ENCODE peak calls at places on chromosome 20, in ten cellular contexts. C is GM12878; A is activated gamma-delta T cell treated with Interleukin-2 at 50 U/mL for 16 hours; D is GM20000; U is DND-41; P is LoVo; E is CD8-positive, alpha-beta memory T cell; B is glutamatergic neuron; X is caudate nucleus; L is fibroblast of gingiva. G is an unnamed sample.

GRCh38 chr20:652611-653109 is 340 bp downstream of the SRXN1 start:
- DNase-seq in C (no peak), A (no peak), D (no peak), U (no peak), P (peak; percentile 3), E (no peak), B (no peak), X (no peak), L (peak; percentile 45), G (no peak)

GRCh38 chr20:3811421-3812258 is 8.7 kb upstream of the AP5S1 start:
- DNase-seq in C (no peak), A (peak; percentile 96), D (no peak), U (peak; percentile 96), P (peak; percentile 98), E (peak; percentile 92), B (peak; percentile 54), X (peak; percentile 97), L (peak; percentile 99), G (peak; percentile 97)

GRCh38 chr20:50232651-50233324 is 42.2 kb downstream of the CEBPB start:
- DNase-seq in C (no peak), A (no peak), D (no peak), U (no peak), P (no peak), E (no peak), B (no peak), X (no peak), L (no peak), G (no peak)

GRCh38 chr20:63542696-63543095 is 4.9 kb downstream of the SRMS start:
- DNase-seq in C (no peak), A (no peak), D (peak; percentile 89), U (no peak), P (no peak), E (no peak), B (no peak), X (no peak), L (no peak), G (no peak)

GRCh38 chr20:36235892-36236785 is at the start of gene AAR2:
- DNase-seq in C (peak; percentile 23), A (peak; percentile 76), D (peak; percentile 77), U (peak; percentile 89), P (peak; percentile 84), E (peak; percentile 68), B (peak; percentile 84), X (peak; percentile 73), L (peak; percentile 80), G (peak; percentile 69)

GRCh38 chr20:57040924-57041323 is 225.5 kb downstream of the BMP7 start:
- DNase-seq in C (no peak), A (no peak), D (no peak), U (no peak), P (no peak), E (no peak), B (no peak), X (no peak), L (peak; percentile 75), G (no peak)

GRCh38 chr20:41862023-41862422 is 243.8 kb upstream of the CHD6 start:
- DNase-seq in C (no peak), A (no peak), D (no peak), U (no peak), P (no peak), E (no peak), B (no peak), X (no peak), L (no peak), G (no peak)

GRCh38 chr20:25296094-25297093 is 48.5 kb downstream of the PYGB start:
- DNase-seq in C (no peak), A (no peak), D (peak; percentile 60), U (peak; percentile 60), P (no peak), E (no peak), B (peak; percentile 52), X (peak; percentile 40), L (peak; percentile 54), G (no peak)

GRCh38 chr20:47710665-47711045 is 74.6 kb downstream of the SULF2 start:
- DNase-seq in C (no peak), A (no peak), D (no peak), U (no peak), P (no peak), E (no peak), B (no peak), X (no peak), L (no peak), G (no peak)

GRCh38 chr20:58099291-58099915 is 129.1 kb downstream of the ANKRD60 start:
- DNase-seq in C (no peak), A (no peak), D (no peak), U (no peak), P (no peak), E (no peak), B (no peak), X (no peak), L (no peak), G (no peak)

GRCh38 chr20:38554986-38555385 is 26.0 kb upstream of the ADIG start:
- DNase-seq in C (no peak), A (no peak), D (no peak), U (no peak), P (no peak), E (no peak), B (no peak), X (no peak), L (no peak), G (no peak)

GRCh38 chr20:7799872-7800271 is 140.4 kb downstream of the HAO1 start:
- DNase-seq in C (no peak), A (no peak), D (no peak), U (no peak), P (no peak), E (no peak), B (no peak), X (no peak), L (no peak), G (no peak)

GRCh38 chr20:56802805-56803204 is 173.7 kb downstream of the TFAP2C start:
- DNase-seq in C (no peak), A (no peak), D (no peak), U (no peak), P (no peak), E (no peak), B (no peak), X (no peak), L (no peak), G (no peak)

GRCh38 chr20:8117636-8118413 is 14.2 kb upstream of the PLCB1 start:
- DNase-seq in C (no peak), A (no peak), D (no peak), U (no peak), P (no peak), E (no peak), B (no peak), X (no peak), L (peak; percentile 26), G (no peak)

GRCh38 chr20:60283281-60283680 is 325.1 kb downstream of the CDH26 start:
- DNase-seq in C (no peak), A (no peak), D (no peak), U (no peak), P (no peak), E (no peak), B (no peak), X (no peak), L (no peak), G (no peak)

G was measured in activated effector memory CD4-positive, alpha-beta T cell treated with Interleukin-2 at 50 U/mL for 16 hours.